ENCODE peak calls at places on chromosomes 16 and 17, in six cellular contexts. M is H9, P is mesenchymal stem cell, C is neuronal stem cell, H is IMR-90, D is trophoblast cell. O is an unnamed sample. For H3K4me1, the result is how much of the 10 kb centered on the place peaks cover.

GRCh38 chr16:49952386-49952785 is 72.6 kb upstream of the CNEP1R1 start:
- DNase-seq in M (no peak), P (peak), C (no peak), H (no peak), D (peak), O (peak)

GRCh38 chr17:76268015-76268749 is 3.0 kb downstream of the UBALD2 start:
- DNase-seq in M (no peak), P (peak), C (no peak), H (peak), D (peak), O (peak)

GRCh38 chr16:86505899-86506864 is 4.1 kb upstream of the FOXF1 start:
- DNase-seq in M (no peak), P (peak), C (peak), H (peak), D (no peak), O (no peak)

GRCh38 chr16:23900480-23901177 is 64.8 kb downstream of the PRKCB start:
- DNase-seq in M (no peak), P (no peak), C (no peak), H (no peak), D (no peak), O (no peak)

GRCh38 chr17:36657763-36658490 is 56.5 kb downstream of the MRM1 start:
- DNase-seq in M (peak), P (peak), C (no peak), H (no peak), D (no peak), O (peak)

GRCh38 chr16:85350973-85351372 is 238.7 kb upstream of the CIBAR2 start:
- DNase-seq in M (no peak), P (peak), C (no peak), H (peak), D (no peak), O (no peak)

GRCh38 chr17:82737981-82738877 is 2.8 kb downstream of the FN3K start:
- DNase-seq in M (no peak), P (no peak), C (no peak), H (peak), D (no peak), O (no peak)

GRCh38 chr16:80836846-80837245 is 32.4 kb upstream of the CDYL2 start:
- DNase-seq in M (no peak), P (no peak), C (no peak), H (no peak), D (peak), O (no peak)

GRCh38 chr16:3171181-3171854 is 16.7 kb upstream of the OR1F1 start:
- DNase-seq in M (no peak), P (peak), C (no peak), H (no peak), D (no peak), O (peak)

GRCh38 chr17:40598928-40599627 is 33.8 kb upstream of the CCR7 start:
- DNase-seq in M (no peak), P (no peak), C (no peak), H (peak), D (no peak), O (no peak)

GRCh38 chr16:73202176-73202729 is 154.3 kb upstream of the ZFHX3 start:
- DNase-seq in M (no peak), P (no peak), C (no peak), H (peak), D (no peak), O (no peak)

GRCh38 chr16:66914541-66914940 is 4.1 kb downstream of the CDH16 start:
- DNase-seq in M (no peak), P (no peak), C (no peak), H (no peak), D (no peak), O (no peak)

GRCh38 chr17:41393826-41394225 is 3.6 kb downstream of the KRT31 start:
- DNase-seq in M (no peak), P (no peak), C (no peak), H (no peak), D (no peak), O (no peak)

GRCh38 chr16:14164916-14165684 is 94.0 kb downstream of the MRTFB start:
- DNase-seq in M (no peak), P (no peak), C (no peak), H (no peak), D (no peak), O (no peak)

GRCh38 chr16:21184834-21185233 is 26.4 kb downstream of the LDAF1 start:
- DNase-seq in M (no peak), P (peak), C (no peak), H (no peak), D (no peak), O (peak)

GRCh38 chr17:61575352-61575975 is 15.6 kb downstream of the NACA2 start:
- DNase-seq in M (no peak), P (no peak), C (no peak), H (peak), D (no peak), O (no peak)

DNA sequence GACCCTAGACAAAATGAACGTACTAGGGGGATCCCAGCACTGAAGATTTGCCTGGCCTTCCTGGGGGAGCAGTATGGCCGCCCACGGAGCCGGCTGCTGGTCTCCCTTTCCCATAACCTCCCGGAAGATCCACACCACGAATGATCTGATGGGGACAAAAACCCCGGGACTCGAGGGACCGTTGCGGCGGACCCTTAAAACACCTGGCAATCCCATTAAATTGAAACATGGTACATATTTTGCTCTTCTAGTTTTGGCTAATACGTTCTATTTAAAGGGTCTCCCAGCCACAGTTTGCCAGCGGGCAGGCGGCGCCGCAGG is 45.2 kb upstream of the LCMT1 start:
- DNase-seq in M (no peak), P (no peak), C (no peak), H (no peak), D (no peak), O (no peak)
- H4K8ac ChIP-seq in M (no peak), P (peak), C (no peak), H (peak), D (peak), O (peak)

GRCh38 chr17:67471118-67471517 is 94.0 kb downstream of the PITPNC1 start:
- DNase-seq in M (no peak), P (no peak), C (no peak), H (no peak), D (no peak), O (no peak)
- H3K4me1 ChIP-seq in M (under half), P (under half), C (under half), H (under half), D (under half), O (under half)

DNA sequence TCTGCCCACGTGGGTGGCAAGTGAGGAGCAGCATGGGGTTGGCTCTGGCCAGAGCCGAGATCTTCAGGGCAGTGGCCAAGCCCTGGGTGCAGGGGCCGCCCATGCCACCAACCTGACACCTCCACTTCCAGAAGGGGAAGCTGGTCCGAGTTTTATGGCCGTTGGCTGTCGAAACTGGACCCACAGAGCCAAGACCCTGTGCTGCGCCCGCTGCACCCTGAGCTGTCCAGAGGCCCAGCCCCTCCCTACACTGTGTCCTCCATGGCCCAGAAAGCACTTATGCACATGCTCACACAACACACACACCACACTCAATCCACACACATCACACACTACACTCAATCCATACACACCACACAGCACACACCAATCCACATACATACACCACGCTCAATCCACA is 33.9 kb upstream of the RPTOR start:
- DNase-seq in M (no peak), P (no peak), C (no peak), H (no peak), D (no peak), O (no peak)
- H4K8ac ChIP-seq in M (no peak), P (peak), C (no peak), H (no peak), D (no peak), O (no peak)

GRCh38 chr17:2401426-2402221 is 764 bp upstream of the MNT start:
- DNase-seq in M (peak), P (peak), C (peak), H (peak), D (peak), O (peak)
- H3K4me1 ChIP-seq in M (under half), P (under half), C (under half), H (under half), D (under half), O (under half)

DNA sequence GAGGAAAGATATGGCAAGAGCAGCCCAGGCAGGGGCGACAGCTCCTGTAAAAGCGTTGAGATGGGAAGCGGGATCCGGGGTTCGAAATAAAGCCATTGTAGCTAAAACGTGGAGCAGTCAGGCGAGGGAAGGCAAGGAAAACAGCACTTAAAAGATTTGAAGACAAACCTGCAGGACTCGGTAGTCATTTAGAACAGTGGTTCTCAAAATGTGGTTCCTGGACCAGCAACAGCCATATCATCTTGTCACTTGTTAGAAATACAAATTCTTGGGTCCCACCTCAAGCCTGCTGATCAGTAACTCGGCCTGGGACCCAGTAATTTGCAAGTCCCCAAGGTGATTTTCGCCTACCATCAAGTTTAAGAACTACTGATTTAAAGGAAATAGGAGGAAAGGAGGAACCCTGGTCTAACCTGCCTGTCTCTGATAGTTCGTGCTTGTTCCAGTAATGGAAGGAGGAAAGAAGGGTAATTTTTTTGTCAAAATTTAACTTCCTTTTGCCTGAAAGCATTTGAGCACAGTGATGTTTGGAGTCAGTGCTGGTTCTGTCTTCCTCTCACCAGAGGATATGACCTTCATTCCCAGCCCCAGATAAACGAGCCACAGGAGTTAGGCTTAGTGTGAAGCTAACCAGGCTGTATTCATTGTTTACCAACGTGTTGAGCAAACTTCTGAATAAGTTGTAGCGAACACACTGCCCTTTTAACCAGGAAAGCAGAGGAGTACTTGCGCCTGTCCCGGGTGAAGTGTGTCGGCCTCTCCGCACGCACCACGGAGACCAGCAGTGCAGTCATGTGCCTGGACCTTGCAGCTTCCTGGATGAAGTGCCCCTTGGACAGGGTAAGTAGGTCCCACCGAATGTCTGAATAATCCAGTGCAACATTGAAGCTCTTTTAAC is 1.1 kb downstream of the ORC6 start:
- DNase-seq in M (no peak), P (peak), C (no peak), H (peak), D (no peak), O (peak)
- H4K8ac ChIP-seq in M (no peak), P (peak), C (no peak), H (peak), D (peak), O (no peak)

DNA sequence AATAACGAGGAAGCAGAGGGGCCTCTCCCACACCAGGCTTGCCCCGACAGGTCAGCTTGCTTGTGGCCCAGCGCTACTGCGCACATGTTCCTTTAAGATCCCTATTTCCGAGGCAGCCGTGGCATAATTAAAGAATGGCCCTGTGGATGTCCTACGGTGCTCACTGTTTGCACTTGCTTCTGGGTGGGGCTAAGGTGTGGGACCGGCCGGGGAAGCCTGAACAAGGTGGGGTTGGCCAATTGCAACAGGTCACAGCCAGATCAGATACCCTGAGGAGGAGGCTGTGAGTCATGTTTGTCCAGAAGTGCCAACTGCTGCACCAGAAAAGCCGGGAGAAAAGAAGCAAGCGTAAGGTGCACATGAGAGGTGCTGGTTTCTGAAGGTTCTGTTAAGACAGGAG is 158.5 kb upstream of the CACNG5 start:
- DNase-seq in M (no peak), P (no peak), C (no peak), H (no peak), D (peak), O (no peak)
- H3K4me1 ChIP-seq in M (under half), P (under half), C (under half), H (under half), D (under half), O (under half)

GRCh38 chr17:80893604-80894438 is 97.8 kb upstream of the CHMP6 start:
- DNase-seq in M (no peak), P (no peak), C (no peak), H (no peak), D (no peak), O (no peak)

GRCh38 chr17:80892019-80892855 is 99.4 kb upstream of the CHMP6 start:
- DNase-seq in M (no peak), P (peak), C (no peak), H (peak), D (peak), O (no peak)

GRCh38 chr17:80894439-80894721 is 97.3 kb upstream of the CHMP6 start:
- DNase-seq in M (no peak), P (no peak), C (no peak), H (no peak), D (no peak), O (no peak)

GRCh38 chr17:80894726-80895125 is 96.9 kb upstream of the CHMP6 start:
- DNase-seq in M (no peak), P (no peak), C (no peak), H (no peak), D (no peak), O (no peak)

DNA sequence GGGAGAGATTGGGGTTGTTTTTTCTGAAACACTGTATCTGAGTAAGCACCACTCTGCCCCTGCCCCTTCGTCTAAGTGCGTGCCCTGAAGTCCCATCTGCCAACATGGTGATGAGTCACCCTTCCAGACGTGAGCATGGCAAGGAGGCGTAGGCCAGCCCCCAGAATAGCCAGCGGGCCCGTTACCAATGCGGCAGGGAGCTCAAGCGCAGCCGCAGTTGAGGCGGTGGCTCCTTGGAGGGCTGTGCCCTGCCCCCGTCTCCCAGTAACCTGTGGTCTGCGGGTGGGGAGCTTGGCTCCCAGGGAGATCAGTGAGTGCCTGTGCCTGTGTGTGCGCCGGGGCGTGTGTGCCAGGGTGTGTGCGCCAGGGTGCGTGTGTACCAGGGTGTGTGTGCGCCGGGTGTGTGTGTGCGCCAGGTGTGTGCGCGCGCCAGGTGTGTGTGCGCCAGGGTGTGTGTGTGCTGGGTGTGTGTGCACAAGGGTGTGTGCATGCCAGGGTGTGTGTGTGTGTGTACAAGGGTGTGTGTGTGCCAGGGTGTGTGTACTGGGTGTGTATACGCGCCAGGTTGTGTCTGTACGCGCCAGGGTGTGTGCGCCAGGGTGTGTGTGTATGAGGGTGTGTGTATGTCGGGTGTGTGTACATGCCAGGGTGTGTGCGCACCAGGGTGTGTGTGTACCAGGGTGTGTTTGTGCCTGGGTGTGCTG is 98.6 kb upstream of the CHMP6 start:
- DNase-seq in M (no peak), P (peak), C (no peak), H (peak), D (peak), O (no peak)
- H4K8ac ChIP-seq in M (no peak), P (peak), C (no peak), H (peak), D (no peak), O (no peak)

DNA sequence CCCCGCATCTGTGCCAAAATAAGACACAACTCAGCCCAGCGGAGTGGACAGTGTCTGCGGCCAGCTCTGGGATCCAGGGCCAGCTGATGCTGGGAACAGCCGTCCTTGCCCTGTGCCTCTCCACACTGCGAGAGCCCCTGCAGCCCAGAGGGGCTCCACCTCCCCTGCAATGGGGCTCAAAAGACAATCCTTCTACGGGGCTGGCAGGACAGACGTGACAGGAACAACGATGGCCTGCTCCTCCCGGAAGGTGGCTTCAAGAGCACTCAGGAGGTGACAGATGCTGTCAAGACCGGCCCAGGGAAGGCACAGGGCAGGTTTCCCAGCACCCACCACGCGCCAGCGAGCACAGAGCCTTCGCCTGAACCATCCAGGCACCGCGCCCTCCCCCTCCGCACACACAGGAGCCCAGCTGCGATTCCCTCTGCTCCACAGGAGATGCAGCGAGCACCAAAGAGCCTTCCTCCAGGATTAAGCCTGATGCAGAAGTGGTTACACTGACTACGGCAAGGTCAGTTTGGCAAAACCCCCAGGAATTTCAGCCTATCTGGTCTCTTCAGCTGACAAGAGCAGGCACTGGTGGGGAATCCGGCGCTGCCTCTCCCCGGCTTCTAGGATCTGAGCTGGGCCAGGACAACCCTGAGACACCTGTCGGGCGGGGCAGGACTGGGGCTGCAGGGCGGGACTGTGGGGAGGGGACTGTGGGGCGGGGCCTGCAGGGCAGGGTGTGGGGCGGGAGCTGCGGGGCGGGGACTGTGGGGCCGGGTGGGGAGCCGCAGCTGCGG is 103.4 kb downstream of the ZNF778 start:
- DNase-seq in M (peak), P (peak), C (no peak), H (peak), D (peak), O (peak)
- H3K4me1 ChIP-seq in M (under half), P (half or more), C (under half), H (half or more), D (under half), O (under half)

GRCh38 chr17:81710514-81711308 is 1.4 kb upstream of the SLC25A10 start:
- DNase-seq in M (no peak), P (peak), C (no peak), H (no peak), D (no peak), O (peak)
- H4K8ac ChIP-seq in M (no peak), P (no peak), C (no peak), H (peak), D (no peak), O (no peak)

GRCh38 chr17:50501054-50501453 is 7.2 kb upstream of the MYCBPAP start:
- DNase-seq in M (no peak), P (no peak), C (no peak), H (no peak), D (no peak), O (peak)

GRCh38 chr17:50499270-50499669 is 9.0 kb upstream of the MYCBPAP start:
- DNase-seq in M (no peak), P (no peak), C (no peak), H (no peak), D (no peak), O (no peak)

GRCh38 chr17:50499722-50500121 is 8.5 kb upstream of the MYCBPAP start:
- DNase-seq in M (no peak), P (no peak), C (no peak), H (no peak), D (no peak), O (no peak)

GRCh38 chr17:50495918-50496317 is 12.3 kb upstream of the MYCBPAP start:
- DNase-seq in M (no peak), P (no peak), C (no peak), H (peak), D (no peak), O (no peak)

DNA sequence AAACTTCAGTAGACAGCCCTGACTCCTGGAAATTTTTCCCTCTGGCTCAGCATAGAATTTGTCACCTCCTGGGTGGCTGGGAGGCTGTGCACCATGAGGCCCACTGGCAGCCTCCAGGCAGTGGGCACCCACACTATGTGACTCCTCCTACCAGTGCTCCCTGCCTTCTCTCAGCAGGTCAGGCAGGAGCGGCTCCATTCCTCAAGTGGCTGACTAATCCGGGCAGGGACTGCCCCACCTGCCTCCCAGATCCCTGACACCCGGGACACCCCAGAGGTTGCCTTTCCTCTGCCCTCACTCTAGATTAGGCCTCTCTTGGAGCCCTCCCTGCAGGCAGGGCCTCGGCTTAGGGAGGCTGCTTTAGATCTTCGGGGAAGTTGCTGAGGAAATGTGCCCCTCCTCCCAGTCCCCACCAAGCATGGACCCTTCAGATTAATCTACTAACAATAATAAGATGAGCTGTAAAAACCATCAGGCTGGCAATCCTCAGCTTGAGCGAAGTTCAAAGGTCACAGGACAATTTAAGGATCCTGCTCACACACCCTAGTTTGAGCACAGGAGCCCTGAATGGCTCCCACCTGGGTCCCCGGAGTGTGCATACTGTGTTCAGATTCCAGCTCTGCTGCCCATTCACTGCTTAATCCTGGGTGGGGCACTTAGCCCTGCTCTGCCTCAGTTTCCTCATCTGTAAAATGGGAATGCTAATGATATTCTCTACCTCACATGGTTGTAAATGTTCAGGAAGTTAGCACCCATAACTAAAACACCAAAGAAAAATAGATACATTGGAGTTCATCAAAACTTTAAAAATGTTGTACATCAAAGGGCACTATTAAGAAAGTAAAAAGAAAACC is 10.0 kb upstream of the MYCBPAP start:
- DNase-seq in M (no peak), P (no peak), C (no peak), H (no peak), D (no peak), O (no peak)
- H3K4me1 ChIP-seq in M (under half), P (under half), C (under half), H (under half), D (under half), O (under half)